ENCODE peak calls at places on chromosomes 1 and 21, in six cellular contexts. One of them, this sample, is unnamed.

GRCh38 chr1:90728656-90729257 is 11.7 kb upstream of the BARHL2 start:
- DNase-seq in CD8-positive, alpha-beta T cell: no peak
- DNase-seq in fibroblast of villous mesenchyme: no peak
- DNase-seq in PC-3: no peak
- DNase-seq in OCI-LY7: no peak
- DNase-seq in AG10803: no peak
- DNase-seq in this sample: no peak

GRCh38 chr1:19942657-19943056 is 19.2 kb upstream of the PLA2G2E start:
- DNase-seq in CD8-positive, alpha-beta T cell: no peak
- DNase-seq in fibroblast of villous mesenchyme: no peak
- DNase-seq in PC-3: no peak
- DNase-seq in OCI-LY7: no peak
- DNase-seq in AG10803: no peak
- DNase-seq in this sample: no peak

GRCh38 chr1:29991815-29992214 is 731.6 kb downstream of the MATN1 start:
- DNase-seq in CD8-positive, alpha-beta T cell: no peak
- DNase-seq in fibroblast of villous mesenchyme: no peak
- DNase-seq in PC-3: no peak
- DNase-seq in OCI-LY7: no peak
- DNase-seq in AG10803: no peak
- DNase-seq in this sample: no peak

GRCh38 chr1:195717651-195718050 is 890.6 kb downstream of the KCNT2 start:
- DNase-seq in CD8-positive, alpha-beta T cell: no peak
- DNase-seq in fibroblast of villous mesenchyme: no peak
- DNase-seq in PC-3: peak
- DNase-seq in OCI-LY7: no peak
- DNase-seq in AG10803: peak
- DNase-seq in this sample: peak

GRCh38 chr1:232629250-232630046 is 485 bp downstream of the SIPA1L2 start:
- DNase-seq in CD8-positive, alpha-beta T cell: peak
- DNase-seq in fibroblast of villous mesenchyme: peak
- DNase-seq in PC-3: peak
- DNase-seq in OCI-LY7: no peak
- DNase-seq in AG10803: no peak
- DNase-seq in this sample: peak

GRCh38 chr1:159941867-159942560 is 3.4 kb downstream of the IGSF9 start:
- DNase-seq in CD8-positive, alpha-beta T cell: no peak
- DNase-seq in fibroblast of villous mesenchyme: no peak
- DNase-seq in PC-3: no peak
- DNase-seq in OCI-LY7: no peak
- DNase-seq in AG10803: no peak
- DNase-seq in this sample: no peak

GRCh38 chr1:243345205-243345604 is 89.4 kb downstream of the SDCCAG8 start:
- DNase-seq in CD8-positive, alpha-beta T cell: no peak
- DNase-seq in fibroblast of villous mesenchyme: peak
- DNase-seq in PC-3: peak
- DNase-seq in OCI-LY7: no peak
- DNase-seq in AG10803: peak
- DNase-seq in this sample: peak

GRCh38 chr1:110619412-110620249 is 13.5 kb upstream of the KCNA2 start:
- DNase-seq in CD8-positive, alpha-beta T cell: peak
- DNase-seq in fibroblast of villous mesenchyme: peak
- DNase-seq in PC-3: peak
- DNase-seq in OCI-LY7: peak
- DNase-seq in AG10803: peak
- DNase-seq in this sample: peak

GRCh38 chr1:87274851-87275250 is 53.8 kb upstream of the LMO4 start:
- DNase-seq in CD8-positive, alpha-beta T cell: no peak
- DNase-seq in fibroblast of villous mesenchyme: no peak
- DNase-seq in PC-3: no peak
- DNase-seq in OCI-LY7: no peak
- DNase-seq in AG10803: no peak
- DNase-seq in this sample: no peak

GRCh38 chr1:81978945-81979344 is 178.2 kb downstream of the ADGRL2 start:
- DNase-seq in CD8-positive, alpha-beta T cell: no peak
- DNase-seq in fibroblast of villous mesenchyme: no peak
- DNase-seq in PC-3: no peak
- DNase-seq in OCI-LY7: no peak
- DNase-seq in AG10803: no peak
- DNase-seq in this sample: no peak

GRCh38 chr1:12142891-12143630 is 23.7 kb upstream of the TNFRSF1B start:
- DNase-seq in CD8-positive, alpha-beta T cell: no peak
- DNase-seq in fibroblast of villous mesenchyme: no peak
- DNase-seq in PC-3: no peak
- DNase-seq in OCI-LY7: no peak
- DNase-seq in AG10803: no peak
- DNase-seq in this sample: no peak

GRCh38 chr1:2585318-2586092 is 1.1 kb upstream of the PRXL2B start:
- DNase-seq in CD8-positive, alpha-beta T cell: peak
- DNase-seq in fibroblast of villous mesenchyme: peak
- DNase-seq in PC-3: peak
- DNase-seq in OCI-LY7: peak
- DNase-seq in AG10803: peak
- DNase-seq in this sample: peak

GRCh38 chr1:41576206-41576605 is 91.7 kb upstream of the EDN2 start:
- DNase-seq in CD8-positive, alpha-beta T cell: no peak
- DNase-seq in fibroblast of villous mesenchyme: peak
- DNase-seq in PC-3: no peak
- DNase-seq in OCI-LY7: no peak
- DNase-seq in AG10803: no peak
- DNase-seq in this sample: no peak

GRCh38 chr1:151006331-151007052 is at the start of gene MINDY1:
- DNase-seq in CD8-positive, alpha-beta T cell: peak
- DNase-seq in fibroblast of villous mesenchyme: peak
- DNase-seq in PC-3: peak
- DNase-seq in OCI-LY7: peak
- DNase-seq in AG10803: peak
- DNase-seq in this sample: peak

GRCh38 chr1:244346972-244347618 is 104.6 kb downstream of the ADSS2 start:
- DNase-seq in CD8-positive, alpha-beta T cell: no peak
- DNase-seq in fibroblast of villous mesenchyme: no peak
- DNase-seq in PC-3: peak
- DNase-seq in OCI-LY7: no peak
- DNase-seq in AG10803: no peak
- DNase-seq in this sample: no peak

GRCh38 chr1:164702664-164703063 is 143.7 kb downstream of the PBX1 start:
- DNase-seq in CD8-positive, alpha-beta T cell: no peak
- DNase-seq in fibroblast of villous mesenchyme: no peak
- DNase-seq in PC-3: no peak
- DNase-seq in OCI-LY7: no peak
- DNase-seq in AG10803: no peak
- DNase-seq in this sample: no peak

GRCh38 chr1:28973850-28974841 is 59.8 kb downstream of the EPB41 start:
- DNase-seq in CD8-positive, alpha-beta T cell: no peak
- DNase-seq in fibroblast of villous mesenchyme: peak
- DNase-seq in PC-3: peak
- DNase-seq in OCI-LY7: no peak
- DNase-seq in AG10803: peak
- DNase-seq in this sample: peak

GRCh38 chr1:201361652-201362504 is 15.6 kb downstream of the TNNT2 start:
- DNase-seq in CD8-positive, alpha-beta T cell: no peak
- DNase-seq in fibroblast of villous mesenchyme: peak
- DNase-seq in PC-3: peak
- DNase-seq in OCI-LY7: peak
- DNase-seq in AG10803: peak
- DNase-seq in this sample: peak

GRCh38 chr1:240854367-240854766 is 242.4 kb upstream of the GREM2 start:
- DNase-seq in CD8-positive, alpha-beta T cell: no peak
- DNase-seq in fibroblast of villous mesenchyme: no peak
- DNase-seq in PC-3: peak
- DNase-seq in OCI-LY7: no peak
- DNase-seq in AG10803: peak
- DNase-seq in this sample: peak

GRCh38 chr1:206690516-206690915 is 5.8 kb downstream of the MAPKAPK2 start:
- DNase-seq in CD8-positive, alpha-beta T cell: no peak
- DNase-seq in fibroblast of villous mesenchyme: no peak
- DNase-seq in PC-3: no peak
- DNase-seq in OCI-LY7: no peak
- DNase-seq in AG10803: no peak
- DNase-seq in this sample: no peak

GRCh38 chr1:202959276-202959620 is 1.1 kb upstream of the ADIPOR1 start:
- DNase-seq in CD8-positive, alpha-beta T cell: no peak
- DNase-seq in fibroblast of villous mesenchyme: peak
- DNase-seq in PC-3: peak
- DNase-seq in OCI-LY7: no peak
- DNase-seq in AG10803: peak
- DNase-seq in this sample: peak

GRCh38 chr1:115668579-115668978 is 26.8 kb downstream of the VANGL1 start:
- DNase-seq in CD8-positive, alpha-beta T cell: no peak
- DNase-seq in fibroblast of villous mesenchyme: peak
- DNase-seq in PC-3: peak
- DNase-seq in OCI-LY7: no peak
- DNase-seq in AG10803: no peak
- DNase-seq in this sample: peak

GRCh38 chr1:54375331-54376084 is 30.7 kb downstream of the SSBP3 start:
- DNase-seq in CD8-positive, alpha-beta T cell: no peak
- DNase-seq in fibroblast of villous mesenchyme: no peak
- DNase-seq in PC-3: no peak
- DNase-seq in OCI-LY7: peak
- DNase-seq in AG10803: no peak
- DNase-seq in this sample: no peak

GRCh38 chr1:189628857-189629256 is 848.8 kb downstream of the BRINP3 start:
- DNase-seq in CD8-positive, alpha-beta T cell: no peak
- DNase-seq in fibroblast of villous mesenchyme: no peak
- DNase-seq in PC-3: peak
- DNase-seq in OCI-LY7: no peak
- DNase-seq in AG10803: no peak
- DNase-seq in this sample: no peak

GRCh38 chr1:196393742-196394141 is 214.5 kb downstream of the KCNT2 start:
- DNase-seq in CD8-positive, alpha-beta T cell: no peak
- DNase-seq in fibroblast of villous mesenchyme: peak
- DNase-seq in PC-3: peak
- DNase-seq in OCI-LY7: no peak
- DNase-seq in AG10803: peak
- DNase-seq in this sample: peak

GRCh38 chr1:59539961-59540681 is 243.2 kb downstream of the FGGY start:
- DNase-seq in CD8-positive, alpha-beta T cell: no peak
- DNase-seq in fibroblast of villous mesenchyme: no peak
- DNase-seq in PC-3: no peak
- DNase-seq in OCI-LY7: no peak
- DNase-seq in AG10803: no peak
- DNase-seq in this sample: no peak

GRCh38 chr21:43284700-43285099 is 115.9 kb downstream of the CRYAA start:
- DNase-seq in CD8-positive, alpha-beta T cell: no peak
- DNase-seq in fibroblast of villous mesenchyme: no peak
- DNase-seq in PC-3: no peak
- DNase-seq in OCI-LY7: no peak
- DNase-seq in AG10803: no peak
- DNase-seq in this sample: no peak

GRCh38 chr1:168485048-168485447 is 58.7 kb downstream of the XCL2 start:
- DNase-seq in CD8-positive, alpha-beta T cell: peak
- DNase-seq in fibroblast of villous mesenchyme: no peak
- DNase-seq in PC-3: no peak
- DNase-seq in OCI-LY7: no peak
- DNase-seq in AG10803: peak
- DNase-seq in this sample: peak

GRCh38 chr1:244316407-244316806 is 135.3 kb downstream of the ADSS2 start:
- DNase-seq in CD8-positive, alpha-beta T cell: no peak
- DNase-seq in fibroblast of villous mesenchyme: no peak
- DNase-seq in PC-3: no peak
- DNase-seq in OCI-LY7: no peak
- DNase-seq in AG10803: peak
- DNase-seq in this sample: peak

GRCh38 chr1:167489581-167490340 is 28.6 kb downstream of the CD247 start:
- DNase-seq in CD8-positive, alpha-beta T cell: peak
- DNase-seq in fibroblast of villous mesenchyme: no peak
- DNase-seq in PC-3: no peak
- DNase-seq in OCI-LY7: no peak
- DNase-seq in AG10803: no peak
- DNase-seq in this sample: no peak

GRCh38 chr1:39391741-39392679 is 99.4 kb upstream of the BMP8A start:
- DNase-seq in CD8-positive, alpha-beta T cell: no peak
- DNase-seq in fibroblast of villous mesenchyme: peak
- DNase-seq in PC-3: peak
- DNase-seq in OCI-LY7: no peak
- DNase-seq in AG10803: peak
- DNase-seq in this sample: peak

GRCh38 chr1:23019094-23019850 is at the start of gene KDM1A:
- DNase-seq in CD8-positive, alpha-beta T cell: peak
- DNase-seq in fibroblast of villous mesenchyme: peak
- DNase-seq in PC-3: peak
- DNase-seq in OCI-LY7: peak
- DNase-seq in AG10803: peak
- DNase-seq in this sample: peak
- TF ChIP-seq CTCF in CD8-positive, alpha-beta T cell: no peak
- TF ChIP-seq CTCF in fibroblast of villous mesenchyme: peak
- TF ChIP-seq CTCF in PC-3: no peak
- TF ChIP-seq CTCF in OCI-LY7: peak
- TF ChIP-seq CTCF in AG10803: peak
- TF ChIP-seq CTCF in this sample: no peak

GRCh38 chr1:9253706-9254105 is 19.1 kb downstream of the H6PD start:
- DNase-seq in CD8-positive, alpha-beta T cell: no peak
- DNase-seq in fibroblast of villous mesenchyme: peak
- DNase-seq in PC-3: no peak
- DNase-seq in OCI-LY7: no peak
- DNase-seq in AG10803: no peak
- DNase-seq in this sample: no peak

GRCh38 chr1:9250586-9251381 is 16.2 kb downstream of the H6PD start:
- DNase-seq in CD8-positive, alpha-beta T cell: no peak
- DNase-seq in fibroblast of villous mesenchyme: peak
- DNase-seq in PC-3: no peak
- DNase-seq in OCI-LY7: no peak
- DNase-seq in AG10803: no peak
- DNase-seq in this sample: peak

GRCh38 chr1:9251501-9251900 is 16.9 kb downstream of the H6PD start:
- DNase-seq in CD8-positive, alpha-beta T cell: no peak
- DNase-seq in fibroblast of villous mesenchyme: no peak
- DNase-seq in PC-3: no peak
- DNase-seq in OCI-LY7: no peak
- DNase-seq in AG10803: no peak
- DNase-seq in this sample: no peak

GRCh38 chr1:9250336-9250585 is 15.7 kb downstream of the H6PD start:
- DNase-seq in CD8-positive, alpha-beta T cell: no peak
- DNase-seq in fibroblast of villous mesenchyme: no peak
- DNase-seq in PC-3: no peak
- DNase-seq in OCI-LY7: no peak
- DNase-seq in AG10803: no peak
- DNase-seq in this sample: no peak

GRCh38 chr1:9252999-9253398 is 18.4 kb downstream of the H6PD start:
- DNase-seq in CD8-positive, alpha-beta T cell: no peak
- DNase-seq in fibroblast of villous mesenchyme: no peak
- DNase-seq in PC-3: no peak
- DNase-seq in OCI-LY7: no peak
- DNase-seq in AG10803: no peak
- DNase-seq in this sample: no peak
- H3K4me3 ChIP-seq in CD8-positive, alpha-beta T cell: no peak
- H3K4me3 ChIP-seq in fibroblast of villous mesenchyme: no peak
- H3K4me3 ChIP-seq in PC-3: no peak
- H3K4me3 ChIP-seq in OCI-LY7: no peak
- H3K4me3 ChIP-seq in AG10803: no peak
- H3K4me3 ChIP-seq in this sample: no peak

GRCh38 chr1:204641936-204642335 is 43.6 kb downstream of the LRRN2 start:
- DNase-seq in CD8-positive, alpha-beta T cell: no peak
- DNase-seq in fibroblast of villous mesenchyme: no peak
- DNase-seq in PC-3: no peak
- DNase-seq in OCI-LY7: no peak
- DNase-seq in AG10803: no peak
- DNase-seq in this sample: no peak
- TF ChIP-seq CTCF in CD8-positive, alpha-beta T cell: no peak
- TF ChIP-seq CTCF in fibroblast of villous mesenchyme: no peak
- TF ChIP-seq CTCF in PC-3: no peak
- TF ChIP-seq CTCF in OCI-LY7: no peak
- TF ChIP-seq CTCF in AG10803: no peak
- TF ChIP-seq CTCF in this sample: no peak

GRCh38 chr1:179003474-179004066 is 22.1 kb upstream of the FAM20B start:
- DNase-seq in CD8-positive, alpha-beta T cell: no peak
- DNase-seq in fibroblast of villous mesenchyme: no peak
- DNase-seq in PC-3: peak
- DNase-seq in OCI-LY7: no peak
- DNase-seq in AG10803: no peak
- DNase-seq in this sample: no peak
- H3K4me3 ChIP-seq in CD8-positive, alpha-beta T cell: no peak
- H3K4me3 ChIP-seq in fibroblast of villous mesenchyme: no peak
- H3K4me3 ChIP-seq in PC-3: no peak
- H3K4me3 ChIP-seq in OCI-LY7: no peak
- H3K4me3 ChIP-seq in AG10803: no peak
- H3K4me3 ChIP-seq in this sample: no peak

This sample was measured in fibroblast of mammary gland.